ENCODE peak calls at places on chromosomes 12 and 14, in eight cellular contexts. X is upper lobe of left lung, E is sigmoid colon, P is suprapubic skin, O is adrenal gland, H is HepG2, A is gastrocnemius medialis, Z is uterus. W is an unnamed sample. For H3K4me1, the result is how much of the 10 kb centered on the place peaks cover.

GRCh38 chr12:79934309-79935020 is 432 bp downstream of the PPP1R12A start:
- DNase-seq in X (peak), E (peak), P (peak), O (peak), H (peak), A (peak), Z (peak), W (peak)

GRCh38 chr14:89294872-89295271 is 122.2 kb downstream of the FOXN3 start:
- DNase-seq in X (no peak), E (no peak), P (no peak), O (no peak), H (no peak), A (no peak), Z (no peak), W (no peak)

GRCh38 chr14:40197344-40197743 is 765.1 kb upstream of the FBXO33 start:
- DNase-seq in X (no peak), E (no peak), P (no peak), O (no peak), H (no peak), A (no peak), Z (no peak), W (no peak)

GRCh38 chr12:79983969-79984629 is 49.2 kb upstream of the PPP1R12A start:
- DNase-seq in X (no peak), E (no peak), P (no peak), O (no peak), H (no peak), A (no peak), Z (no peak), W (no peak)

GRCh38 chr12:106135781-106136180 is 3.0 kb downstream of the NUAK1 start:
- DNase-seq in X (no peak), E (no peak), P (no peak), O (no peak), H (no peak), A (no peak), Z (no peak), W (no peak)

GRCh38 chr12:2322554-2323120 is 269.9 kb downstream of the CACNA1C start:
- DNase-seq in X (no peak), E (no peak), P (no peak), O (no peak), H (no peak), A (no peak), Z (no peak), W (no peak)

GRCh38 chr12:84348582-84348981 is 564.0 kb downstream of the SLC6A15 start:
- DNase-seq in X (no peak), E (no peak), P (no peak), O (no peak), H (no peak), A (no peak), Z (no peak), W (no peak)

GRCh38 chr12:3662516-3662915 is 90.4 kb downstream of the CRACR2A start:
- DNase-seq in X (peak), E (no peak), P (no peak), O (no peak), H (peak), A (no peak), Z (no peak), W (no peak)

GRCh38 chr14:100640481-100641273 is 53.5 kb upstream of the BEGAIN start:
- DNase-seq in X (no peak), E (no peak), P (no peak), O (no peak), H (no peak), A (no peak), Z (no peak), W (no peak)

GRCh38 chr14:68014771-68015170 is 195.2 kb downstream of the RAD51B start:
- DNase-seq in X (no peak), E (no peak), P (no peak), O (no peak), H (no peak), A (no peak), Z (no peak), W (no peak)

GRCh38 chr12:118544569-118544968 is 168.2 kb downstream of the SUDS3 start:
- DNase-seq in X (no peak), E (no peak), P (no peak), O (no peak), H (peak), A (no peak), Z (no peak), W (no peak)

GRCh38 chr12:974281-974862 is 16.7 kb upstream of the ERC1 start:
- DNase-seq in X (no peak), E (no peak), P (no peak), O (no peak), H (no peak), A (no peak), Z (no peak), W (no peak)

GRCh38 chr12:129886541-129886940 is 17.3 kb downstream of the TMEM132D start:
- DNase-seq in X (no peak), E (no peak), P (no peak), O (no peak), H (no peak), A (no peak), Z (no peak), W (peak)

GRCh38 chr14:103528158-103528511 is 861 bp upstream of the TRMT61A start:
- DNase-seq in X (no peak), E (peak), P (no peak), O (peak), H (no peak), A (no peak), Z (no peak), W (no peak)

GRCh38 chr12:58916891-58917570 is 3.3 kb downstream of the LRIG3 start:
- DNase-seq in X (no peak), E (no peak), P (no peak), O (no peak), H (no peak), A (no peak), Z (no peak), W (no peak)

GRCh38 chr12:53738834-53739284 is 11.6 kb upstream of the CALCOCO1 start:
- DNase-seq in X (no peak), E (no peak), P (no peak), O (no peak), H (no peak), A (no peak), Z (no peak), W (no peak)

GRCh38 chr14:74621556-74621955 is 9.5 kb upstream of the LTBP2 start:
- DNase-seq in X (no peak), E (no peak), P (no peak), O (no peak), H (no peak), A (no peak), Z (no peak), W (no peak)

GRCh38 chr14:91354221-91354916 is 63.3 kb downstream of the CCDC88C start:
- DNase-seq in X (no peak), E (no peak), P (no peak), O (no peak), H (no peak), A (no peak), Z (peak), W (no peak)

GRCh38 chr12:46271846-46272245 is 3.0 kb upstream of the SLC38A1 start:
- DNase-seq in X (no peak), E (no peak), P (no peak), O (no peak), H (no peak), A (no peak), Z (no peak), W (no peak)

GRCh38 chr14:71193663-71194062 is 286.4 kb downstream of the PCNX1 start:
- DNase-seq in X (no peak), E (no peak), P (no peak), O (no peak), H (no peak), A (no peak), Z (no peak), W (no peak)

GRCh38 chr12:128323526-128323925 is 56.6 kb downstream of the TMEM132C start:
- DNase-seq in X (no peak), E (no peak), P (no peak), O (no peak), H (no peak), A (no peak), Z (no peak), W (no peak)

GRCh38 chr12:122094261-122094734 is 15.7 kb downstream of the MLXIP start:
- DNase-seq in X (no peak), E (peak), P (peak), O (peak), H (no peak), A (no peak), Z (peak), W (no peak)

GRCh38 chr12:101759396-101760047 is 20.3 kb upstream of the SYCP3 start:
- DNase-seq in X (no peak), E (no peak), P (no peak), O (no peak), H (peak), A (no peak), Z (no peak), W (no peak)

GRCh38 chr12:110354172-110354780 is 49.2 kb downstream of the ANAPC7 start:
- DNase-seq in X (no peak), E (no peak), P (no peak), O (peak), H (no peak), A (no peak), Z (no peak), W (no peak)

GRCh38 chr12:94265521-94265920 is 117.1 kb downstream of the PLXNC1 start:
- DNase-seq in X (no peak), E (no peak), P (no peak), O (no peak), H (no peak), A (no peak), Z (no peak), W (no peak)

GRCh38 chr12:24955853-24956252 is 7.0 kb upstream of the BCAT1 start:
- DNase-seq in X (peak), E (no peak), P (no peak), O (no peak), H (no peak), A (no peak), Z (no peak), W (no peak)

GRCh38 chr12:68111995-68112394 is 47.5 kb downstream of the IFNG start:
- DNase-seq in X (no peak), E (no peak), P (no peak), O (no peak), H (no peak), A (no peak), Z (no peak), W (no peak)

GRCh38 chr14:97298331-97298730 is 501.1 kb downstream of the VRK1 start:
- DNase-seq in X (no peak), E (no peak), P (no peak), O (no peak), H (no peak), A (no peak), Z (no peak), W (no peak)

GRCh38 chr14:104926619-104927431 is 2.1 kb downstream of the PLD4 start:
- DNase-seq in X (peak), E (no peak), P (no peak), O (no peak), H (no peak), A (no peak), Z (no peak), W (no peak)

GRCh38 chr12:110338754-110339153 is 57.7 kb downstream of the ATP2A2 start:
- DNase-seq in X (no peak), E (no peak), P (no peak), O (peak), H (no peak), A (no peak), Z (no peak), W (no peak)

GRCh38 chr14:105882626-105883025 is 356.2 kb downstream of the TMEM121 start:
- DNase-seq in X (peak), E (no peak), P (peak), O (no peak), H (no peak), A (no peak), Z (peak), W (no peak)

GRCh38 chr12:46562625-46563228 is 190.2 kb upstream of the SLC38A2 start:
- DNase-seq in X (no peak), E (no peak), P (no peak), O (no peak), H (peak), A (no peak), Z (no peak), W (no peak)

GRCh38 chr12:56296207-56296785 is 3.8 kb downstream of the CS start:
- DNase-seq in X (no peak), E (no peak), P (no peak), O (no peak), H (no peak), A (no peak), Z (no peak), W (no peak)

GRCh38 chr12:56299853-56300643 is at the start of gene CS:
- DNase-seq in X (peak), E (peak), P (peak), O (peak), H (peak), A (peak), Z (peak), W (peak)

GRCh38 chr12:56299308-56299852 is 750 bp downstream of the CS start:
- DNase-seq in X (no peak), E (no peak), P (no peak), O (peak), H (no peak), A (no peak), Z (no peak), W (no peak)

GRCh38 chr12:56298828-56299227 is 1.3 kb downstream of the CS start:
- DNase-seq in X (no peak), E (no peak), P (no peak), O (no peak), H (no peak), A (no peak), Z (no peak), W (no peak)

GRCh38 chr12:56297400-56297799 is 2.7 kb downstream of the CS start:
- DNase-seq in X (no peak), E (no peak), P (no peak), O (no peak), H (no peak), A (no peak), Z (no peak), W (no peak)
- H3K4me1 ChIP-seq in X (under half), E (under half), P (half or more), O (half or more), H (half or more), A (half or more), Z (under half), W (half or more)

DNA sequence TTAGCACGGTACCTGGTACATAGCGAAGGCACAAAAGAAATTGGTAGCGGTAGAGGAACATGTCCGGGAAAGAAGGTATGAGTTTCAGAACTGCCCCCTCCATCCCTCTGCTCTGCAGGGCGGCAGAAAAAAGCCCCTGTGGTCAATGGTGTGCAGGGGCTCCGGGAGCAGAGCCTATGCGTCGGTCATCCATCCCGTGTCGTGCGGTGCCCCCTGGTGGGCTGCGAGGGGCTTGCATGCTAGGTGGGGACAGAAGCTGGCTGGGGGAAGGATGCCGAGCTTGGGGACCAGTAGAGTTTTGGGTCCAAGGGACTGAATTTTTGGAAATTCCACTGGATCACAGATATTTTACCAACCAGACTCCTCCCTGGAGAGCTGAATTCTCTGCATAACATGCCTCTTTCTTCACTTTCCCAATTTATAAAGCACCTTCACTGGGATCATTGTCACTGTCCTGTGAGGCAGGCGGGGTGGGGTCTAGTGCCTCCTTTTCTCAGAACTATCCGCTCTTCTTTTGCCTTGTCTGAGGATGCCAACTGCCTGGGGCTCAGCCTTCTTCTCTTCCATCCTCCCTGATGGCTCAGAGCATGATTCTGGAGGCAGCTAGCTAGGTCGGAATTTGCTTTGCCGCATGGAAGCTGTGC is 148.7 kb downstream of the SMOC1 start:
- DNase-seq in X (peak), E (peak), P (no peak), O (peak), H (peak), A (peak), Z (peak), W (no peak)
- TF ChIP-seq POLR2A in X (no peak), E (no peak), P (no peak), O (no peak), H (no peak), A (no peak), Z (no peak), W (no peak)

DNA sequence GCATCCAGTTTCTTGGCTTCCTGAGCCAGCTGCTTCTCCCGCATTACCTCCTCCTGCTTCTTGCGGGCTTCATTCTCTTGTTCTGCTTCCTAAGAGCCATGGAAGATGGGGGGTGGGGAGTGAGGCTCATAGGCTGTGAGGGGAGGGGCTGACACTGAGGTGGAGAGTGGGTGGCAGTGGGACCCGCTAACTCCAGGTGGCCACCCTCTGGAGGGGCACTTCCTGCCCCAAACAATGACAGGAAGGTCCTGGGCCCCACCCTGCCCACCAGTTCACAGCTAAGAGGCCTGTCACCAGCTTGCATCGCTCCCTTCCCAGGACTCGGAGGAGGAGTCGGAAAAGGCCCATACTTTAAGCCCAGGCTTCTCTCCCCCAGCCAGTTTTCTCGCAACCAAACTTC is 23.9 kb downstream of the PRPF40B start:
- DNase-seq in X (no peak), E (no peak), P (no peak), O (peak), H (no peak), A (no peak), Z (no peak), W (no peak)
- H3K27ac ChIP-seq in X (peak), E (peak), P (no peak), O (no peak), H (no peak), A (peak), Z (peak), W (peak)

DNA sequence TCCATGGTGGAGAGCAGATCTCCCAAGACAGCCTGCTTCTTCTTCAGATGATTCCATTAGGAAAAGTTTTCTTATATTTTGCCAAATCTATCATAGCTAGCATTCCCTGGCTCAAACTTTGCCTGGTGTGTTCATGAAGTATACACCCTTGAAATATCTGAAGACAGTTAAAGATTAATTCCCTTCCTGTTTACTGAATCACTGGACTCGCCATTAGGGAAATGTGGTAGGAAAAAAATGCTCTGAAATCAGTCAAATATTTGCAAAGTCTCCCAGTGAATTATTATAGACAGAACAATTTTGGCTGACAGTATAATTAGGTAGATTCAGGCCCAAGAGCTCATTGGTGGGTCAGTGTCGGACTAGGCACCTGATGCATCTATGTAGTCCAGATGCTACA is 86.5 kb downstream of the PDZRN4 start:
- DNase-seq in X (no peak), E (no peak), P (no peak), O (no peak), H (no peak), A (no peak), Z (no peak), W (no peak)
- H3K4me1 ChIP-seq in X (under half), E (under half), P (under half), O (under half), H (under half), A (under half), Z (under half), W (under half)

W was measured in esophagus muscularis mucosa.